ENCODE peak calls at places on chromosome 16, in nine cellular contexts. L is A549, R is transverse colon, Z is stomach, B is ovary, A is sigmoid colon, V is GM12878, I is SK-N-SH, H is suprapubic skin. K is an unnamed sample.

GRCh38 chr16:12455287-12455798 is 348.3 kb downstream of the CPPED1 start:
- DNase-seq in A (no peak), Z (peak; percentile 61), L (peak; percentile 62), V (no peak), H (no peak), B (peak; percentile 58), I (peak; percentile 73), R (peak; percentile 59), K (no peak)

GRCh38 chr16:81711609-81712329 is 67.3 kb upstream of the PLCG2 start:
- DNase-seq in B (peak; percentile 71), Z (no peak), R (peak; percentile 41), L (peak; percentile 97), V (no peak), H (no peak), A (peak; percentile 81), I (peak; percentile 41), K (no peak)

GRCh38 chr16:88922114-88922825 is 54.7 kb downstream of the CBFA2T3 start:
- DNase-seq in I (no peak), B (peak; percentile 51), A (peak; percentile 84), L (peak; percentile 44), R (peak; percentile 67), H (peak; percentile 85), Z (peak; percentile 67), V (no peak), K (peak; percentile 68)

GRCh38 chr16:70588565-70588964 is 57.8 kb upstream of the IL34 start:
- DNase-seq in Z (no peak), H (no peak), L (no peak), B (no peak), I (no peak), A (no peak), R (no peak), V (no peak), K (no peak)

GRCh38 chr16:11698271-11698689 is 30.0 kb downstream of the SNN start:
- DNase-seq in H (no peak), B (no peak), L (no peak), V (no peak), Z (no peak), I (no peak), R (no peak), A (no peak), K (no peak)

GRCh38 chr16:84996365-84996764 is 15.0 kb downstream of the ZDHHC7 start:
- DNase-seq in Z (no peak), L (no peak), B (no peak), A (no peak), V (no peak), I (no peak), H (no peak), R (no peak), K (no peak)

GRCh38 chr16:65510241-65510640 is 388.4 kb upstream of the CDH11 start:
- DNase-seq in V (no peak), B (no peak), R (no peak), L (no peak), H (no peak), Z (no peak), I (no peak), A (no peak), K (no peak)

GRCh38 chr16:15667091-15667742 is 17.2 kb downstream of the NDE1 start:
- DNase-seq in I (no peak), H (no peak), L (no peak), R (no peak), B (no peak), V (no peak), A (no peak), Z (no peak), K (no peak)

GRCh38 chr16:90046122-90046970 is 27.1 kb upstream of the DBNDD1 start:
- DNase-seq in Z (no peak), B (no peak), I (peak; percentile 84), A (no peak), R (no peak), L (no peak), V (no peak), H (no peak), K (no peak)

DNA sequence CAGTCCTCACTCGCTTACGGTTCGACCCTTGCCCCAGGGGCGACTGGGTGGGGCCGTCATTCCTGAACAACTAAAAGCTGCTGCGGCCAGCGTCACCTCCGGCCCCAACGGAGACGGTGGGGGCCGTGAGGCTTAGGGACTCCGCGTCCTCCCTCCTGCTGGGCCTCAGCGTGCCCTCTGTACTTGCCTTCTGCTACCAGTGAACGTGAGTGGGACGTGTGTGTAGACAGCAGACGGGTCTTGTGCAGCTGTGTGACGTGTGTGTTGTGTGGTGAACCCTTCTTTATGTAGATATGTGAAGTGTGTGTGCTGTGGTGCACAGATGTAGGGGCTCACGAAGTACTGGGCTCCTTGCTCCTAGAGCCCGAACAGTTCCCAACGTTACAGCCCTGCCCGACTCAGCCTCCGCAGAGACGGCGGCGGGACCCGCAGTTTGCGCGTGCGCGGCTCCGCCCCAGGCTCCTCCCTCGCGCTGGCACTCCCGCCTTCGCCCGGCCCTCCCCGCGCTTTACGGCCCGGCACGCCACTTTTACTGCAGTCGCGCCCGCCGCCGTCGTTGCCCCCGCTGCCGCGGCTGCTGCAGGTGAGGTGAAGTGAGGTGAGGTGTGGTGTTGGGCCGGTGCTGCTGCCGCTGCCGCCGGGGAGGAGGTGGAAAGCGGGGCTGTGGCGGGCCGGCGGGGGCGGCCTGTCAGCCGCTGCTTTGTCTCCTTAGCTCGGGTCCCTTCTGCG is at the start of gene PHAF1:
- DNase-seq in I (peak; percentile 100), V (peak; percentile 76), Z (peak; percentile 96), B (peak; percentile 92), A (peak; percentile 95), R (peak; percentile 97), L (peak; percentile 92), H (peak; percentile 95), K (peak; percentile 81)
- H3K4me3 ChIP-seq in I (peak within 1 kb of the TSS; percentile 97), V (peak within 1 kb of the TSS; percentile 95), Z (peak within 1 kb of the TSS; percentile 73), B (peak within 1 kb of the TSS; percentile 95), A (peak within 1 kb of the TSS; percentile 88), R (peak within 1 kb of the TSS; percentile 98), L (peak within 1 kb of the TSS; percentile 89), H (peak within 1 kb of the TSS; percentile 96), K (peak within 1 kb of the TSS; percentile 92)

GRCh38 chr16:14564323-14564722 is 65.7 kb downstream of the PARN start:
- DNase-seq in B (no peak), A (no peak), L (peak; percentile 29), H (no peak), I (no peak), V (no peak), R (peak; percentile 54), Z (peak; percentile 65), K (no peak)

GRCh38 chr16:14560523-14560922 is 69.5 kb downstream of the PARN start:
- DNase-seq in B (no peak), V (no peak), L (no peak), H (no peak), Z (no peak), R (no peak), I (no peak), A (no peak), K (no peak)

GRCh38 chr16:14564881-14565687 is 65.0 kb downstream of the PARN start:
- DNase-seq in R (no peak), I (no peak), V (no peak), L (peak; percentile 46), B (no peak), H (no peak), Z (no peak), A (no peak), K (no peak)

GRCh38 chr16:14565688-14566025 is 64.4 kb downstream of the PARN start:
- DNase-seq in H (no peak), B (no peak), I (no peak), L (no peak), V (no peak), Z (no peak), A (no peak), R (no peak), K (no peak)

GRCh38 chr16:14562691-14563491 is 67.2 kb downstream of the PARN start:
- DNase-seq in Z (peak; percentile 48), L (peak; percentile 73), B (no peak), R (peak; percentile 41), A (peak; percentile 68), V (no peak), I (no peak), H (no peak), K (peak; percentile 7)
- TF ChIP-seq CTCF in Z (no peak), L (no peak), B (no peak), R (peak; percentile 68), A (peak; percentile 15), V (no peak), I (no peak), H (peak; percentile 35), K (no peak)

DNA sequence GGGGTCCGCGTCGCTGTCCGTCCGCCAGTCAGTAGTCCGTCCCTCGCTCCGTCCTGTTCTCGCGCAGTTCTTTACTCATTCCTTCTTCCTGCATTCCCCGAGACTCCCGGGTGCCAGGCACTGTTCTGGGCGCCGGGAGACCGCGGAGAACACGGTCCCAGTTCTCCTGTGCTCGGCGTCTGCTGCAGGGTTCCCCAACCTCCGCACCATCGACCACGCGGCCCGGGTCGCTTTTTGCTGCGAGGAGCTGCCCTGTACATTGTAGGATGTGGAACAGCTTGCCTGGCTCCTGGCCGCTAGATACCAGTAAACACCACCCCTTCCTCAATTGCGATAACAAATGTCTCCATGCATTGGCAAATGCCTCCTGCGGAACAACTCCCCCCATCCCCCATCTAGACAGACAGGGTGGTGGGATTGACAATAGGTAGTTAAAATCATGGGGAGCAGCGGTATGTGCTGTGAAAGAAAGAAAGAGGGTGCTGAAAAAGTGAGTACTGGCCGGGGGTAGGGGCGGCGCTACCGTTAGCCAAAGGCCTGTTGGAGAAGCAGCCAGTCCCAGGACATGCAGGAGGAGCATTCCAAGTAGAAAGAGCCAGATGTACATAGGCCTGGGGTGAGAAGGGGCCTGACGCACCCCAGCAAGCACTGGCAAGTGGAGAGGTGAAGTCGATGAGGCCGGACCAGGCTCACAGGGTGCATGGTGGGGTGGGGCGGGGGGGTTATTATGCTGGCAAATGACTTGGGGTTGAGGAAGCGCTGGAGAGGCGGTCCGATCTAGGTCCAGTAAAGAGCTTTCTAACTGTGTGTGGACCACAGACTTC is 655 bp downstream of the TRAF7 start:
- DNase-seq in I (peak; percentile 58), A (no peak), Z (no peak), V (no peak), L (no peak), R (no peak), B (peak; percentile 50), H (no peak), K (no peak)
- TF ChIP-seq EP300 in I (no peak), A (no peak), Z (no peak), V (no peak), L (no peak), R (no peak), B (no peak), H (no peak), K (no peak)

GRCh38 chr16:1097156-1097555 is 1.1 kb upstream of the C1QTNF8 start:
- DNase-seq in I (no peak), L (no peak), A (no peak), R (no peak), V (no peak), H (no peak), Z (no peak), B (no peak), K (no peak)

GRCh38 chr16:1100084-1100800 is 4.2 kb upstream of the C1QTNF8 start:
- DNase-seq in R (no peak), H (no peak), V (no peak), Z (no peak), B (no peak), L (no peak), I (no peak), A (no peak), K (no peak)

GRCh38 chr16:1097800-1098199 is 1.8 kb upstream of the C1QTNF8 start:
- DNase-seq in V (no peak), B (no peak), I (no peak), H (no peak), Z (no peak), R (no peak), L (no peak), A (no peak), K (no peak)

GRCh38 chr16:1099224-1100083 is 3.4 kb upstream of the C1QTNF8 start:
- DNase-seq in H (no peak), I (no peak), Z (no peak), B (no peak), V (no peak), R (no peak), A (no peak), L (no peak), K (no peak)

GRCh38 chr16:1098266-1098991 is 2.4 kb upstream of the C1QTNF8 start:
- DNase-seq in Z (no peak), V (no peak), B (no peak), R (no peak), I (no peak), L (no peak), H (no peak), A (no peak), K (no peak)
- H3K4me3 ChIP-seq in Z (no peak overlapping the region), V (no peak overlapping the region), B (no peak overlapping the region), R (no peak overlapping the region), I (no peak overlapping the region), L (no peak overlapping the region), H (no peak overlapping the region), A (no peak overlapping the region), K (no peak overlapping the region)

K was measured in tibial nerve.